ENCODE peak calls at places on chromosomes 11 and 22, in five cellular contexts. X is heart right ventricle; D is naive thymus-derived CD4-positive, alpha-beta T cell; U is tibial artery; F is heart left ventricle. G is an unnamed sample.

GRCh38 chr11:102603091-102603490 is 22.0 kb downstream of the MMP20 start:
- DNase-seq in X (no peak), D (no peak), U (no peak), F (no peak), G (no peak)

GRCh38 chr11:63535734-63536133 is 874 bp upstream of the PLAAT4 start:
- DNase-seq in X (no peak), D (no peak), U (no peak), F (no peak), G (no peak)

GRCh38 chr22:47316020-47316419 is 553.6 kb downstream of the TBC1D22A start:
- DNase-seq in X (no peak), D (no peak), U (no peak), F (no peak), G (no peak)

GRCh38 chr11:26947904-26948639 is 45.8 kb upstream of the FIBIN start:
- DNase-seq in X (no peak), D (no peak), U (no peak), F (no peak), G (no peak)

GRCh38 chr11:66333896-66334604 is 2.2 kb downstream of the RIN1 start:
- DNase-seq in X (no peak), D (no peak), U (no peak), F (no peak), G (no peak)

GRCh38 chr11:10287766-10288165 is 6.3 kb downstream of the SBF2 start:
- DNase-seq in X (no peak), D (no peak), U (no peak), F (no peak), G (no peak)

GRCh38 chr11:68550485-68550817 is 89.9 kb downstream of the PPP6R3 start:
- DNase-seq in X (peak; percentile 56), D (no peak), U (no peak), F (peak; percentile 45), G (no peak)

GRCh38 chr11:33172996-33173395 is 11.7 kb upstream of the CSTF3 start:
- DNase-seq in X (no peak), D (no peak), U (no peak), F (no peak), G (no peak)

GRCh38 chr11:68532719-68533369 is 72.3 kb downstream of the PPP6R3 start:
- DNase-seq in X (no peak), D (no peak), U (no peak), F (no peak), G (no peak)

GRCh38 chr22:37161442-37161841 is 11.7 kb upstream of the IL2RB start:
- DNase-seq in X (no peak), D (no peak), U (no peak), F (no peak), G (peak; percentile 31)

GRCh38 chr11:115505165-115505564 is 950 bp upstream of the CADM1 start:
- DNase-seq in X (no peak), D (no peak), U (no peak), F (no peak), G (no peak)
- H3K4me3 ChIP-seq in X (peak overlapping the region; percentile 75), D (peak overlapping the region; percentile 80), U (peak overlapping the region; percentile 62), F (peak overlapping the region; percentile 51), G (peak overlapping the region; percentile 46)

DNA sequence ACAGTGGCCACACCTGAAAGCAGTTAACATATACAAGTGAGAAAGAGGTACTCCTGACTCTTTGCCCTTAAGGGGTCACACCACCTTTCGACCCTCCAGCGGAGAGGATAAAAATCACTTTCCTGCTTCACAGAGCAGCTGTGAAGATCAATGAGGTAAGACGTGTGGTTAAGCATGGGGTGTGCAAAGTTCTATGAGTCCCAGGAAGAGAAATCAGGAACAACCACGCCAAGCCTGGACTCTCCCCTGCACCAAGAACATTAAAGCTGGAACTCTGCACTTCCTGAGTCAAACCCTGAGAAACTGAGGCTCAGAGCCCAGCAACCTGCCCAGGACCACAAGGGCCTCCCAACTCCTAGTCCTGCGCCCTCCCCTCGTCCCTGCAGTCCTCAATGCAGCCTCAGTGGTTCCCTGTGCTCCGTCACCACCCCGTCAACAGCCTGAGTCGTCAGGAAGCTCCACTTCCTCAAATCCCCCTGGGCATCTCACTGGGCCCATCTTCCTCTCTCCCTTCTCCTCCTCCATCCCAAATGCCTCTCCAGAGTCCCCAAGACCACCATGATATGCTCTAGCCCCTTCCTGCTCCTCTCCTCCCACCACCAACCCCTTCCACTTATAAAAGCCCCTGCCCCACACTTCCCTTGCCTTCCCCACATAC is 17.7 kb downstream of the TNKS1BP1 start:
- DNase-seq in X (no peak), D (no peak), U (no peak), F (no peak), G (no peak)
- H3K4me1 ChIP-seq in X (peaks cover 57% of the 10 kb centered on the region), D (no peaks in the 10 kb centered on the region), U (peaks cover 59% of the 10 kb centered on the region), F (no peaks in the 10 kb centered on the region), G (peaks cover 8% of the 10 kb centered on the region)

GRCh38 chr11:119916568-119916967 is 187.6 kb upstream of the NECTIN1 start:
- DNase-seq in X (no peak), D (no peak), U (no peak), F (no peak), G (no peak)

GRCh38 chr11:119921571-119921970 is 192.6 kb upstream of the NECTIN1 start:
- DNase-seq in X (no peak), D (no peak), U (no peak), F (no peak), G (no peak)

GRCh38 chr11:119918356-119918755 is 189.4 kb upstream of the NECTIN1 start:
- DNase-seq in X (no peak), D (no peak), U (no peak), F (no peak), G (no peak)

GRCh38 chr11:119919656-119920055 is 190.7 kb upstream of the NECTIN1 start:
- DNase-seq in X (no peak), D (no peak), U (no peak), F (no peak), G (no peak)

GRCh38 chr11:119920666-119921065 is 191.7 kb upstream of the NECTIN1 start:
- DNase-seq in X (no peak), D (no peak), U (no peak), F (no peak), G (no peak)
- H3K27me3 ChIP-seq in X (peaks cover 8% of the 10 kb centered on the region), D (no peaks in the 10 kb centered on the region), U (peaks cover 47% of the 10 kb centered on the region), F (no peaks in the 10 kb centered on the region), G (peaks cover 46% of the 10 kb centered on the region)

GRCh38 chr11:124829986-124830385 is 29.8 kb upstream of the MSANTD2 start:
- DNase-seq in X (no peak), D (no peak), U (no peak), F (no peak), G (no peak)

GRCh38 chr11:124823512-124824376 is 23.5 kb upstream of the MSANTD2 start:
- DNase-seq in X (no peak), D (no peak), U (no peak), F (no peak), G (no peak)

GRCh38 chr11:124830749-124831148 is 30.5 kb upstream of the MSANTD2 start:
- DNase-seq in X (no peak), D (no peak), U (no peak), F (no peak), G (no peak)

GRCh38 chr11:124825876-124826275 is 25.7 kb upstream of the MSANTD2 start:
- DNase-seq in X (no peak), D (no peak), U (no peak), F (no peak), G (no peak)
- H3K4me3 ChIP-seq in X (no peak overlapping the region), D (no peak overlapping the region), U (no peak overlapping the region), F (no peak overlapping the region), G (no peak overlapping the region)

DNA sequence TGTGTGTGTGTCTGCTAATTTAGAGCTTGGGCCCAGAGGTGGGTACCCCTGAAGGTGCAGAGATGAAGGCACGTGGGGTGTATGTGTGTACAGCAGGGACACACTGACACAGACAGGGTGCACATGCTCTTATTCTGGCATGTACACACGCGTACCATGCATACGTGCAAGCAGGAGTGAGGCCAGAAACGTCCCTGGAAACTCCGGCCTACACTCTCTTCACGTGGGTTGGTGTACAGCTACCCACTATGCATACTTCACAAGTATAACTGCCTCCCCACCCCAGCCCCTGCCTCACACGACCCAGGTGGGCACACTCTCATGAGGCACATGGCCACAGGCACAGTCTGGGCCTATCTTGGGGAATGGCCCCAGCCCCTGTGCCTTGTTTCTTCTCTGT is 27.5 kb upstream of the JAM3 start:
- DNase-seq in X (no peak), D (no peak), U (no peak), F (no peak), G (no peak)
- H3K4me1 ChIP-seq in X (peaks cover 28% of the 10 kb centered on the region), D (no peaks in the 10 kb centered on the region), U (peaks cover 36% of the 10 kb centered on the region), F (no peaks in the 10 kb centered on the region), G (peaks cover 16% of the 10 kb centered on the region)

GRCh38 chr11:44604171-44604581 is 38.7 kb downstream of the CD82 start:
- DNase-seq in X (no peak), D (no peak), U (peak; percentile 85), F (no peak), G (no peak)
- H3K27me3 ChIP-seq in X (no peaks in the 10 kb centered on the region), D (no peaks in the 10 kb centered on the region), U (no peaks in the 10 kb centered on the region), F (no peaks in the 10 kb centered on the region), G (no peaks in the 10 kb centered on the region)

G was measured in HAP-1.